ENCODE peak calls at places on chromosomes 13 and 19, in eight cellular contexts. C, Y, Q, E, U, X, J and K are unnamed samples. For H3K27me3, the result is how much of the 10 kb centered on the place peaks cover.

GRCh38 chr19:10450191-10450852 is 30.0 kb downstream of the PDE4A start:
- DNase-seq in Y (no peak), C (no peak), X (no peak), Q (no peak), J (no peak), U (no peak), E (no peak), K (no peak)

GRCh38 chr13:95564948-95565347 is 12.4 kb downstream of the CLDN10 start:
- DNase-seq in Y (no peak), X (no peak), E (no peak), J (no peak), C (no peak), U (peak), Q (no peak), K (no peak)

GRCh38 chr13:80040219-80040976 is 300.5 kb downstream of the SPRY2 start:
- DNase-seq in J (no peak), X (no peak), C (no peak), E (no peak), Q (peak), U (peak), Y (no peak), K (no peak)

GRCh38 chr13:80341098-80341701 is at the start of gene SPRY2:
- DNase-seq in Q (peak), Y (peak), J (peak), E (peak), U (peak), C (peak), X (peak), K (peak)

GRCh38 chr19:10007366-10007765 is 2.9 kb downstream of the COL5A3 start:
- DNase-seq in J (no peak), Y (peak), Q (no peak), X (peak), U (peak), E (no peak), C (no peak), K (no peak)

GRCh38 chr19:50007170-50007569 is 18.0 kb downstream of the VRK3 start:
- DNase-seq in J (no peak), Q (no peak), E (no peak), X (no peak), Y (no peak), U (no peak), C (no peak), K (no peak)

GRCh38 chr13:28231642-28232041 is 93.3 kb downstream of the PAN3 start:
- DNase-seq in Q (no peak), Y (no peak), E (no peak), J (no peak), C (no peak), X (no peak), U (no peak), K (no peak)

GRCh38 chr13:100176781-100177389 is 88.0 kb downstream of the PCCA start:
- DNase-seq in Y (no peak), E (no peak), J (no peak), U (peak), X (no peak), Q (no peak), C (no peak), K (no peak)

GRCh38 chr19:33416307-33417215 is 43.1 kb downstream of the CEBPG start:
- DNase-seq in J (no peak), X (peak), Q (peak), Y (peak), U (peak), C (peak), E (no peak), K (no peak)

GRCh38 chr13:102580552-102581169 is 16.1 kb upstream of the TPP2 start:
- DNase-seq in X (peak), Y (no peak), Q (peak), U (peak), J (no peak), E (no peak), C (peak), K (no peak)

GRCh38 chr19:41705393-41706174 is 2.8 kb upstream of the CEACAM5 start:
- DNase-seq in Y (peak), Q (peak), E (no peak), X (peak), U (no peak), J (no peak), C (peak), K (no peak)

GRCh38 chr13:27960362-27961226 is 8.5 kb downstream of the CDX2 start:
- DNase-seq in E (no peak), X (peak), J (no peak), Q (peak), U (no peak), Y (no peak), C (peak), K (no peak)

GRCh38 chr19:55670280-55671053 is 4.6 kb upstream of the EPN1 start:
- DNase-seq in E (no peak), X (no peak), Y (no peak), Q (peak), J (peak), U (peak), C (no peak), K (no peak)

GRCh38 chr19:21202865-21203494 is 61.1 kb downstream of the ZNF431 start:
- DNase-seq in Y (no peak), J (no peak), E (no peak), X (peak), Q (no peak), C (peak), U (peak), K (no peak)

GRCh38 chr19:33806434-33806881 is 9.8 kb downstream of the KCTD15 start:
- DNase-seq in J (no peak), Q (peak), Y (peak), E (no peak), X (no peak), U (no peak), C (no peak), K (no peak)

GRCh38 chr13:50128406-50129048 is 113.3 kb downstream of the KCNRG start:
- DNase-seq in Y (no peak), U (no peak), C (no peak), Q (no peak), E (no peak), J (no peak), X (no peak), K (no peak)

GRCh38 chr19:6677924-6678689 is 8.1 kb upstream of the TNFSF14 start:
- DNase-seq in Q (no peak), X (no peak), C (peak), E (no peak), U (no peak), J (no peak), Y (no peak), K (no peak)

GRCh38 chr19:38395381-38396127 is 7.1 kb downstream of the SPRED3 start:
- DNase-seq in U (no peak), C (no peak), Q (no peak), Y (no peak), E (no peak), X (no peak), J (no peak), K (no peak)

GRCh38 chr13:114130708-114131580 is 1.5 kb downstream of the RASA3 start:
- DNase-seq in Y (no peak), X (no peak), C (peak), E (no peak), U (peak), Q (peak), J (no peak), K (no peak)

GRCh38 chr19:40084948-40085347 is 5.8 kb downstream of the ZNF780A start:
- DNase-seq in E (no peak), Q (no peak), C (peak), X (no peak), Y (no peak), J (no peak), U (no peak), K (no peak)

GRCh38 chr19:39128511-39129079 is 3.0 kb downstream of the PAK4 start:
- DNase-seq in E (no peak), Q (peak), Y (no peak), X (no peak), U (no peak), J (no peak), C (peak), K (no peak)

GRCh38 chr19:9818175-9818733 is 625 bp downstream of the FBXL12 start:
- DNase-seq in Q (no peak), J (no peak), E (no peak), X (no peak), C (no peak), U (no peak), Y (no peak), K (no peak)

GRCh38 chr19:46861691-46862503 is 1.1 kb downstream of the ARHGAP35 start:
- DNase-seq in J (peak), C (peak), X (peak), U (no peak), Q (peak), E (no peak), Y (no peak), K (no peak)

GRCh38 chr19:15869109-15869555 is 28.7 kb downstream of the CYP4F2 start:
- DNase-seq in E (no peak), Q (peak), C (peak), X (peak), U (no peak), Y (no peak), J (no peak), K (no peak)

GRCh38 chr13:39350461-39350881 is 252.5 kb downstream of the LHFPL6 start:
- DNase-seq in E (no peak), Y (no peak), Q (no peak), X (no peak), J (no peak), U (no peak), C (no peak), K (no peak)

GRCh38 chr19:6103217-6103644 is 7.1 kb downstream of the RFX2 start:
- DNase-seq in Q (no peak), Y (peak), X (peak), U (peak), J (peak), C (no peak), E (peak), K (no peak)

GRCh38 chr13:44470623-44471562 is 97.3 kb downstream of the SERP2 start:
- DNase-seq in U (peak), E (no peak), J (no peak), X (no peak), Y (no peak), Q (no peak), C (peak), K (no peak)

GRCh38 chr13:85186646-85187045 is 612.6 kb downstream of the SLITRK6 start:
- DNase-seq in J (no peak), Q (no peak), U (no peak), Y (no peak), C (no peak), E (no peak), X (no peak), K (no peak)

GRCh38 chr13:78413887-78414553 is 189.3 kb downstream of the POU4F1 start:
- DNase-seq in J (no peak), U (no peak), C (no peak), X (no peak), E (no peak), Q (no peak), Y (no peak), K (no peak)

GRCh38 chr19:2567580-2567979 is 91.7 kb downstream of the GADD45B start:
- DNase-seq in Q (no peak), J (peak), E (no peak), C (no peak), Y (peak), X (no peak), U (no peak), K (no peak)

GRCh38 chr13:19982447-19983043 is 24.0 kb downstream of the ZMYM2 start:
- DNase-seq in Q (no peak), Y (no peak), X (no peak), J (no peak), E (no peak), U (no peak), C (no peak), K (no peak)

GRCh38 chr19:13370948-13371347 is 135.3 kb downstream of the CACNA1A start:
- DNase-seq in E (no peak), Y (no peak), J (no peak), X (no peak), U (no peak), C (no peak), Q (no peak), K (no peak)

GRCh38 chr19:13363954-13364353 is 142.3 kb downstream of the CACNA1A start:
- DNase-seq in Y (no peak), J (no peak), X (no peak), E (no peak), Q (no peak), U (no peak), C (no peak), K (no peak)

GRCh38 chr19:13363235-13363634 is 143.0 kb downstream of the CACNA1A start:
- DNase-seq in Y (no peak), E (no peak), X (no peak), C (no peak), U (no peak), J (no peak), Q (no peak), K (no peak)

DNA sequence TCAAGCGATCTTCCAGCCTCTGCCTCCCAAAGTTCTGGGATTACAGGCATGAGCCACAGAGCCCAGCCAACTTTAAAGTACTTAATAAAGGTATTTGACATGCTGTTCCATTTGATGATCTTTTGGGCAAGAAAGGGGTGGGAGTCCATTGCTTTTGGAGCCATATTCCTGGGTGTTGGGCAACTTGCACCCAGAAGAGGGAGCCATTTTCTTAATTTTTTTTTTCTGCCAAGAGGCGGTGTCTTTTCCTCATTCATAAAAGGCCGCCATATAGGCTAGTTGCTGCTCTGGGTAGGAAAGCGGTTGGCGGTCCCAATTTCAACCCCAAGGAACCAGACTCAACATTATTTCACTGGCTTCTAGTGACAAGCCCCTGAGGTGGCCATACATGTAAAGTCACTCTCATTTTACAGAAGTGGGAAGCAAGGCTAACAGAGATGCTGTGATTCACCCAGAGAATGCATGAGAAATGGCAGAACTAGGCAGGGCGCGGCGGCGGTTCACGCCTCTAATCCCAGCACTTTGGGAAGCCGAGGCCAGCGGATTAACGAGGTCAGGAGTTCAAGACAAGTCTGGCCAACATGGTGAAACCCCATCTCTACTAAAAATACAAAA is 139.6 kb downstream of the CACNA1A start:
- DNase-seq in X (no peak), J (no peak), Q (no peak), U (peak), C (peak), E (no peak), Y (no peak), K (no peak)
- TF ChIP-seq CTCF in X (no peak), J (no peak), Q (no peak), U (peak), C (peak), E (no peak), Y (no peak), K (no peak)

GRCh38 chr19:8321067-8321759 is at the start of the genes NDUFA7 and RPS28:
- DNase-seq in Q (peak), X (peak), J (peak), U (peak), C (peak), Y (peak), E (peak), K (peak)
- H3K27me3 ChIP-seq in Q (under half), X (under half), J (under half), U (under half), C (under half), Y (under half), E (under half), K (under half)

DNA sequence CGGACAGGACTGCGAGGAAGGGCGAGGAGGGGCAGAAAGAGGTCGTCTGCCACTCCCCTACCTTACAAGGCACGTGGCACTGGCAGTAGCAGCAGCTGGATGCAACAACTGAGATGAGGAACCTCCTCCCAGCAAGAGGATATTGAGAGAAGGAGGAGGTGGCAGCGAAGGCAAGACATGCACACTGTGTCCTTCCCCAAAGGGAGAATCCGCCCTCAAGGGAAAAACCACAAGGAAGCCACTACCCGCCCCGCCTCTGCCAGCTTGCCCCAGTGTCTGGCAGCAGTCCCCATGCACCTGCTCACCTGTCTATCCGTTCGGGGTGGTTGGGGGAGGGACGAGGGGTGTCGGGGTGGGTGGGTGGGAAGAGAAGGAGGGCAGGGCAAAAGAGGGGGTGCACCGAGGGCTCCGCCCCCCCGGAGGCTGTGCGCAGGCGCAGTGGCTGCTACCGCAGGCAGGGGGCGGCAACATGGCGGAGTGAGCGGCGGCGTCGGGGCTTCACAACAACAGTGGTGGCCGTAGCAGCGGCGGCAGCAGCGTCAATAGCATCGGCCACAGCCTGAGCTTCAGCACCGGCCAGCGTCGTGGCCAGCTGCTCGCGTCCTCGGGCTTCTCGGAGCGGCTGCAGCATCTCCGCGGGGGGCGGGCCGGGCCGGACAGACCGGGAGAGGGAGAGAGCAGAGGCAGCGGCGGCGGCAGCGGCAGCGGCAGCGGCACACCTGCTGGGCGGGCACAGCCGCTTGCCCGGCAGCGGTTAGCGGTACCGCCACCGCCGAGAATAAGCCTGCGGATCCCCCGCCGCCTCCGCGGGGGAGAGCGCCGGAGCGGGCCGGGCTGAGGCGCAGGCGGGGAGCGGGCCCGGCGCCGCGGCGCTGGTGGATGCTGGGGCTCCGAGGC is at the start of gene NBEA:
- DNase-seq in Q (peak), U (peak), Y (peak), C (peak), X (peak), E (peak), J (peak), K (peak)
- TF ChIP-seq POLR2A in Q (no peak), U (no peak), Y (no peak), C (no peak), X (peak), E (no peak), J (no peak), K (no peak)

GRCh38 chr19:48330012-48330681 is 4.8 kb downstream of the EMP3 start:
- DNase-seq in U (no peak), C (no peak), Q (peak), Y (peak), J (peak), E (peak), X (peak), K (peak)
- TF ChIP-seq CTCF in U (no peak), C (no peak), Q (no peak), Y (no peak), J (no peak), E (no peak), X (no peak), K (no peak)

GRCh38 chr13:45598597-45598996 is 16.9 kb downstream of the ERICH6B start:
- DNase-seq in C (no peak), Q (no peak), U (no peak), X (no peak), E (no peak), Y (no peak), J (no peak), K (no peak)
- H3K27me3 ChIP-seq in C (under half), Q (under half), U (under half), X (under half), E (under half), Y (under half), J (under half), K (under half)

DNA sequence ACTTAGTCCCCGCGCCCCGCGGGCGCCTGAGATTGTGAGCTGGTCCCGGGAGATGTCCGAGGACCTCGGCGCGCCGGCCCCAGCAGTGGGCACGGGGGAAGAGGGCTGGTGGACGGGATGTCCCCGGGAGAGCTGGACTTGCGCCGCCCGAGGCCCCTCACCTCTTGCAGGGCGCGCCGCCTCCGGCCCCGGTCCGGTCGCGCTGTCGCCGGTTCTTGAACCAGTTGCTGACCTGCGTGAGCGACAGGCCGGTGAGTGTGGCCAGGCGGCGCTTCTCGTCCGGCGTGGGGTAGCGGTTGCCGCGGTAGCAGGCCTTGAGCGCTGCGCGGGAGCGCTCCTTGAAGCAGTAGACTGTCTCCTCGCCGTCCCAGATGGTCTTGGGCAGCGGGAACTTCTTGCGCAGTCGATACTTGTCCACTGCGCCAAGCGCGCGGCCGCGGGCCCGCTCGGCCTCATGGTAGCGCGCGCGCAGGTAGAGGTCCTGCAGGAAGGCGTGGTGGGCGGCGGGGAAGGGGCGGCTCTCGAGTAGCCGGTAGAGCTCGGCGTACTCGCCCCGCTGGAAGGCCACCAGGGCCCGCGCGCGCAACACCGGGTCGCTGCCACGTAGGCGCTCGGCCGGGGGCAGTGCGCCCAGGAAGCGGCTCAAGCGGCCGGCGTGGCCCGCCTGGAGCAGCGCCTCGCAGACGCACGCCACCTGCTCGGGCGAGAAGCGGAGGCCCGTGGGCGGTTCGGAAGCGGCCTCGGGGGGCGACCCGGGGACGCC is 990 bp downstream of the SIX5 start:
- DNase-seq in X (peak), Y (peak), C (peak), E (no peak), U (peak), J (peak), Q (peak), K (no peak)
- TF ChIP-seq POLR2A in X (peak), Y (no peak), C (peak), E (no peak), U (no peak), J (no peak), Q (no peak), K (no peak)